ENCODE peak calls at places on chromosomes 5 and 9, in four cellular contexts. E is CD4-positive, alpha-beta T cell; K is glutamatergic neuron; H is stimulated activated naive CD8-positive, alpha-beta T cell treated with anti-CD3 and anti-CD28 coated beads, Interleukin-15, amount 100 ng/mL, for 72 hours. X is an unnamed sample.
A peak's percentile ranks its signal among the peaks of the same experiment; 100 is the strongest.

GRCh38 chr5:171308453-171309275 is at the start of gene TLX3:
- DNase-seq in E (no peak), K (peak; percentile 78), H (no peak), X (peak; percentile 25)

GRCh38 chr9:7094052-7094451 is 336.3 kb downstream of the KDM4C start:
- DNase-seq in E (no peak), K (no peak), H (no peak), X (no peak)

GRCh38 chr5:116669261-116670049 is 94.8 kb upstream of the SEMA6A start:
- DNase-seq in E (no peak), K (no peak), H (no peak), X (no peak)

GRCh38 chr5:38515081-38515480 is 41.4 kb downstream of the LIFR start:
- DNase-seq in E (no peak), K (no peak), H (no peak), X (no peak)

GRCh38 chr9:21831841-21832509 is 29.5 kb downstream of the MTAP start:
- DNase-seq in E (no peak), K (no peak), H (peak; percentile 17), X (no peak)

GRCh38 chr5:159533197-159533596 is 202.9 kb upstream of the IL12B start:
- DNase-seq in E (no peak), K (no peak), H (no peak), X (no peak)

GRCh38 chr5:17326600-17327037 is 109.2 kb downstream of the BASP1 start:
- DNase-seq in E (no peak), K (no peak), H (no peak), X (no peak)

GRCh38 chr9:132487351-132487791 is 77.4 kb downstream of the CFAP77 start:
- DNase-seq in E (no peak), K (no peak), H (peak; percentile 28), X (no peak)

GRCh38 chr9:95788486-95789110 is 86.9 kb upstream of the ERCC6L2 start:
- DNase-seq in E (no peak), K (no peak), H (no peak), X (no peak)

GRCh38 chr5:75640826-75641225 is 29.6 kb downstream of the ANKDD1B start:
- DNase-seq in E (no peak), K (no peak), H (no peak), X (no peak)

GRCh38 chr5:172299916-172300439 is 16.4 kb upstream of the UBTD2 start:
- DNase-seq in E (no peak), K (no peak), H (no peak), X (no peak)

GRCh38 chr5:96984506-96985192 is 48.8 kb downstream of the LNPEP start:
- DNase-seq in E (no peak), K (no peak), H (no peak), X (no peak)

GRCh38 chr9:5453673-5454072 is 3.3 kb downstream of the CD274 start:
- DNase-seq in E (no peak), K (no peak), H (no peak), X (no peak)

GRCh38 chr5:17113174-17113941 is 104.1 kb upstream of the BASP1 start:
- DNase-seq in E (no peak), K (no peak), H (no peak), X (no peak)

GRCh38 chr5:133552925-133553525 is 59.3 kb downstream of the FSTL4 start:
- DNase-seq in E (peak; percentile 58), K (peak; percentile 75), H (peak; percentile 54), X (peak; percentile 78)

GRCh38 chr5:138542120-138542955 is 698 bp downstream of the ETF1 start:
- DNase-seq in E (no peak), K (no peak), H (no peak), X (peak; percentile 4)

GRCh38 chr5:56319281-56320242 is 86.4 kb upstream of the ANKRD55 start:
- DNase-seq in E (no peak), K (no peak), H (no peak), X (no peak)

GRCh38 chr5:147711019-147711418 is 71.5 kb downstream of the JAKMIP2 start:
- DNase-seq in E (no peak), K (no peak), H (no peak), X (no peak)

GRCh38 chr9:38358390-38359296 is 33.9 kb upstream of the ALDH1B1 start:
- DNase-seq in E (no peak), K (no peak), H (no peak), X (no peak)

X was measured in nephron progenitor cell.